ENCODE peak calls at places on chromosomes 2 and 18, in four cellular contexts. One of them, this sample, is unnamed.

GRCh38 chr2:144959416-144959815 is 439.5 kb upstream of the ZEB2 start:
- DNase-seq in upper lobe of right lung: no peak
- DNase-seq in MCF 10A: no peak
- DNase-seq in endothelial cell: no peak
- DNase-seq in this sample: no peak

GRCh38 chr18:76264851-76265250 is 230.2 kb downstream of the ZNF516 start:
- DNase-seq in upper lobe of right lung: no peak
- DNase-seq in MCF 10A: no peak
- DNase-seq in endothelial cell: no peak
- DNase-seq in this sample: no peak

GRCh38 chr2:118016911-118017310 is 3.0 kb upstream of the CCDC93 start:
- DNase-seq in upper lobe of right lung: no peak
- DNase-seq in MCF 10A: peak
- DNase-seq in endothelial cell: no peak
- DNase-seq in this sample: no peak

GRCh38 chr2:146801886-146802285 is 1042.9 kb upstream of the ACVR2A start:
- DNase-seq in upper lobe of right lung: no peak
- DNase-seq in MCF 10A: no peak
- DNase-seq in endothelial cell: no peak
- DNase-seq in this sample: no peak

GRCh38 chr2:103009861-103010260 is 248.0 kb downstream of the TMEM182 start:
- DNase-seq in upper lobe of right lung: no peak
- DNase-seq in MCF 10A: no peak
- DNase-seq in endothelial cell: no peak
- DNase-seq in this sample: no peak

GRCh38 chr2:129367118-129367517 is 612.3 kb upstream of the RAB6C start:
- DNase-seq in upper lobe of right lung: no peak
- DNase-seq in MCF 10A: no peak
- DNase-seq in endothelial cell: no peak
- DNase-seq in this sample: no peak

GRCh38 chr2:179932786-179933185 is 71.4 kb upstream of the ZNF385B start:
- DNase-seq in upper lobe of right lung: peak
- DNase-seq in MCF 10A: no peak
- DNase-seq in endothelial cell: no peak
- DNase-seq in this sample: no peak

GRCh38 chr2:38713311-38713710 is 37.9 kb downstream of the SRSF7 start:
- DNase-seq in upper lobe of right lung: no peak
- DNase-seq in MCF 10A: no peak
- DNase-seq in endothelial cell: no peak
- DNase-seq in this sample: no peak

GRCh38 chr2:46007412-46007811 is 289.8 kb upstream of the EPAS1 start:
- DNase-seq in upper lobe of right lung: no peak
- DNase-seq in MCF 10A: no peak
- DNase-seq in endothelial cell: no peak
- DNase-seq in this sample: no peak

GRCh38 chr2:60416221-60417008 is 137.0 kb downstream of the BCL11A start:
- DNase-seq in upper lobe of right lung: no peak
- DNase-seq in MCF 10A: peak
- DNase-seq in endothelial cell: no peak
- DNase-seq in this sample: no peak

GRCh38 chr2:232551289-232551688 is 800 bp downstream of the EIF4E2 start:
- DNase-seq in upper lobe of right lung: no peak
- DNase-seq in MCF 10A: no peak
- DNase-seq in endothelial cell: no peak
- DNase-seq in this sample: no peak

GRCh38 chr2:88880441-88880953 is 189.0 kb downstream of the RPIA start:
- DNase-seq in upper lobe of right lung: no peak
- DNase-seq in MCF 10A: peak
- DNase-seq in endothelial cell: peak
- DNase-seq in this sample: no peak

GRCh38 chr18:22065311-22065710 is 104.1 kb upstream of the GATA6 start:
- DNase-seq in upper lobe of right lung: no peak
- DNase-seq in MCF 10A: no peak
- DNase-seq in endothelial cell: no peak
- DNase-seq in this sample: no peak

GRCh38 chr2:152647417-152648010 is 69.7 kb downstream of the PRPF40A start:
- DNase-seq in upper lobe of right lung: peak
- DNase-seq in MCF 10A: no peak
- DNase-seq in endothelial cell: no peak
- DNase-seq in this sample: no peak

GRCh38 chr2:226364217-226364616 is 435.4 kb downstream of the IRS1 start:
- DNase-seq in upper lobe of right lung: no peak
- DNase-seq in MCF 10A: no peak
- DNase-seq in endothelial cell: no peak
- DNase-seq in this sample: no peak

GRCh38 chr2:66665124-66665984 is 230.4 kb downstream of the MEIS1 start:
- DNase-seq in upper lobe of right lung: no peak
- DNase-seq in MCF 10A: peak
- DNase-seq in endothelial cell: no peak
- DNase-seq in this sample: no peak

GRCh38 chr2:196294510-196294909 is 123.1 kb upstream of the STK17B start:
- DNase-seq in upper lobe of right lung: no peak
- DNase-seq in MCF 10A: no peak
- DNase-seq in endothelial cell: no peak
- DNase-seq in this sample: no peak

GRCh38 chr18:9779630-9780029 is 71.5 kb downstream of the RAB31 start:
- DNase-seq in upper lobe of right lung: no peak
- DNase-seq in MCF 10A: peak
- DNase-seq in endothelial cell: no peak
- DNase-seq in this sample: no peak

GRCh38 chr2:186199029-186199428 is 287.0 kb upstream of the ZC3H15 start:
- DNase-seq in upper lobe of right lung: no peak
- DNase-seq in MCF 10A: no peak
- DNase-seq in endothelial cell: no peak
- DNase-seq in this sample: no peak
- TF ChIP-seq CTCF in upper lobe of right lung: no peak
- TF ChIP-seq CTCF in MCF 10A: no peak
- TF ChIP-seq CTCF in endothelial cell: no peak
- TF ChIP-seq CTCF in this sample: no peak

GRCh38 chr2:8616084-8616419 is 65.8 kb upstream of the ID2 start:
- DNase-seq in upper lobe of right lung: no peak
- DNase-seq in MCF 10A: no peak
- DNase-seq in endothelial cell: no peak
- DNase-seq in this sample: peak
- TF ChIP-seq CTCF in upper lobe of right lung: no peak
- TF ChIP-seq CTCF in MCF 10A: no peak
- TF ChIP-seq CTCF in endothelial cell: no peak
- TF ChIP-seq CTCF in this sample: no peak

GRCh38 chr2:211344289-211344688 is 787.9 kb downstream of the CPS1 start:
- DNase-seq in upper lobe of right lung: no peak
- DNase-seq in MCF 10A: no peak
- DNase-seq in endothelial cell: no peak
- DNase-seq in this sample: no peak

GRCh38 chr2:211349031-211349430 is 792.6 kb downstream of the CPS1 start:
- DNase-seq in upper lobe of right lung: no peak
- DNase-seq in MCF 10A: no peak
- DNase-seq in endothelial cell: no peak
- DNase-seq in this sample: no peak

GRCh38 chr2:211351998-211352397 is 795.6 kb downstream of the CPS1 start:
- DNase-seq in upper lobe of right lung: no peak
- DNase-seq in MCF 10A: peak
- DNase-seq in endothelial cell: no peak
- DNase-seq in this sample: no peak

GRCh38 chr2:211347328-211347727 is 790.9 kb downstream of the CPS1 start:
- DNase-seq in upper lobe of right lung: no peak
- DNase-seq in MCF 10A: no peak
- DNase-seq in endothelial cell: no peak
- DNase-seq in this sample: no peak
- TF ChIP-seq CTCF in upper lobe of right lung: no peak
- TF ChIP-seq CTCF in MCF 10A: no peak
- TF ChIP-seq CTCF in endothelial cell: no peak
- TF ChIP-seq CTCF in this sample: peak

DNA sequence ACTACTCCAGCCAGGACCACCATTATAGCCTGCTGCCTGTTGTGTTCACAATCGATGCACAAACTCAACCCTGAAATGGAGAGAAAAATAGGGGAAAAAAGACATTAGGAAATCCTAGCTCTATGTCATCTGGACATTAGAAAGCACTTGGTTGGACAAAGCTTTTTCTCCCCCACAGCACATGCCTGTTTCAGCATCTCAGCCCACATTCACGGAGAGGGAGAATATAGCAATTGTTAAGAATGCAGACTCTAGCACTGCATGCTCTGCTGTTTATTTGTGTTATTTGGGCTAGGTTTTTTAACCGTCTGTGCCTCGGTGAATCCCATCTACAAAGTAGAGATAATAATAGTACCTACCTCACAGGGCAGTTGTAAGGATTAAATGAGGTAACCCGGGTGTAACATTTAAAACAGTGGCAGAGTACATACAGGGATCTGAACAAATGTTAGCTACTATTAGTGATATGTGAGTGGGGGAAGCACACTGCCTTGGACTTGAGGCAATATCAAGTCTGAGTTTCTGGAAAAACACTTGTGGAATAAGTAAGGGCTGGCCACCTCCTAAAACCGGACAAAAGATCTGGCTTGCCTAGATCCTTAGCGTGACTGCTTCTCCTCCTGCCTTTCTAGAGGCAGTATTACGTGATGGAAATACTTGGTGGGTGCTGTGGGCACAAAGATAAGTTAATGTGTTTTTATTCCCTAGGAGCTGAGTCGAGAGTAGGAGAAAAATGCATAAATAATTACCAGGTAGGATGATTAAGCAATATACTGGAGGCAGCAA is 1.1 kb upstream of the PPP1CB start:
- DNase-seq in upper lobe of right lung: no peak
- DNase-seq in MCF 10A: no peak
- DNase-seq in endothelial cell: no peak
- DNase-seq in this sample: no peak
- TF ChIP-seq CTCF in upper lobe of right lung: no peak
- TF ChIP-seq CTCF in MCF 10A: no peak
- TF ChIP-seq CTCF in endothelial cell: no peak
- TF ChIP-seq CTCF in this sample: peak

DNA sequence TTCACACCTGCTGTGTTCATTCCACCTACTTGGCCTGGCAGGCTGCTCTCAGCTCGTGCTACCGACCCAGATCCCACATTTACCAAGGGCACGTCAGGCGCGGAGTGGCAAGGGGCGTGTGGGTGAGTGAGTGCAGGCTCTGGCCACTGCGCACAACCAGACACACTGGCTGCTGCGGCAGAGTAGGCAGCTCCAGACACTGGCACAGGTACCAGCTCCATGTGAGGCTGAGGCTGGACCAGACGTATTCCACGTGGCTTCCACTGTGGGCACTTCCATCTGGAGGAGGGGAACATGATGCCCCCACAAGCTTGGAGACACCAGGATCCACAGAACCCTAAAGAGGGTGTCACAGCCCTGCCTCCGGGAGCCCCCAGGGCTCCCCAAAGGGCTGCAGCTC is 74.6 kb upstream of the ZNF804A start:
- DNase-seq in upper lobe of right lung: peak
- DNase-seq in MCF 10A: no peak
- DNase-seq in endothelial cell: no peak
- DNase-seq in this sample: peak
- TF ChIP-seq CTCF in upper lobe of right lung: no peak
- TF ChIP-seq CTCF in MCF 10A: no peak
- TF ChIP-seq CTCF in endothelial cell: no peak
- TF ChIP-seq CTCF in this sample: no peak

This sample was measured in chondrocyte.